ENCODE peak calls at places on chromosomes 11 and 22, in six cellular contexts. P is mammary epithelial cell; G is dorsolateral prefrontal cortex; U is stimulated activated CD8-positive, alpha-beta memory T cell treated with anti-CD3 and anti-CD28 coated beads, Interleukin-7, amount 100 ng/mL, for 4 hours; E is stimulated activated CD4-positive, alpha-beta T cell treated with anti-CD3 and anti-CD28 coated beads, Interleukin-1b, Interleukin-23, amount 100 ng/mL, for 1 hour; Y is RCC 7860. A is an unnamed sample.

GRCh38 chr11:121486054-121486453 is 33.3 kb upstream of the SORL1-AS1 start:
- DNase-seq in P (no peak), G (no peak), U (no peak), E (no peak), Y (no peak), A (no peak)

GRCh38 chr22:46812786-46813185 is 50.3 kb downstream of the TBC1D22A start:
- DNase-seq in P (no peak), G (no peak), U (no peak), E (no peak), Y (no peak), A (no peak)

GRCh38 chr22:47062126-47062525 is 299.7 kb downstream of the TBC1D22A start:
- DNase-seq in P (no peak), G (no peak), U (no peak), E (no peak), Y (no peak), A (no peak)

GRCh38 chr11:44589301-44589700 is 23.8 kb downstream of the CD82 start:
- DNase-seq in P (no peak), G (no peak), U (no peak), E (no peak), Y (peak), A (peak)

GRCh38 chr22:39907035-39907434 is 6.2 kb downstream of the GRAP2 start:
- DNase-seq in P (no peak), G (no peak), U (no peak), E (no peak), Y (no peak), A (no peak)

GRCh38 chr22:28570697-28571373 is 108.8 kb downstream of the TTC28 start:
- DNase-seq in P (no peak), G (no peak), U (no peak), E (no peak), Y (no peak), A (no peak)

GRCh38 chr11:70063555-70063954 is 14.6 kb upstream of the ANO1 start:
- DNase-seq in P (peak), G (no peak), U (no peak), E (no peak), Y (no peak), A (no peak)

GRCh38 chr11:20668844-20669832 is at the start of gene NELL1:
- DNase-seq in P (peak), G (peak), U (no peak), E (no peak), Y (no peak), A (no peak)

GRCh38 chr11:57903441-57904123 is 120.1 kb upstream of the OR9Q1 start:
- DNase-seq in P (peak), G (peak), U (peak), E (peak), Y (peak), A (no peak)

GRCh38 chr11:88250566-88251080 is 75.4 kb upstream of the RAB38 start:
- DNase-seq in P (no peak), G (no peak), U (no peak), E (no peak), Y (no peak), A (no peak)

GRCh38 chr22:21779444-21779843 is 43.9 kb upstream of the YPEL1 start:
- DNase-seq in P (no peak), G (no peak), U (no peak), E (no peak), Y (no peak), A (no peak)

GRCh38 chr11:102279641-102280170 is 37.6 kb upstream of the BIRC3 start:
- DNase-seq in P (peak), G (no peak), U (no peak), E (no peak), Y (no peak), A (peak)

GRCh38 chr11:103257360-103257759 is 148.1 kb downstream of the DYNC2H1 start:
- DNase-seq in P (no peak), G (no peak), U (no peak), E (no peak), Y (peak), A (no peak)

GRCh38 chr11:28528217-28528616 is 420.0 kb downstream of the METTL15 start:
- DNase-seq in P (no peak), G (no peak), U (no peak), E (no peak), Y (no peak), A (peak)

GRCh38 chr22:17884084-17884483 is 109.8 kb upstream of the BID start:
- DNase-seq in P (peak), G (no peak), U (no peak), E (no peak), Y (no peak), A (no peak)

GRCh38 chr11:102254047-102254446 is 63.2 kb upstream of the BIRC3 start:
- DNase-seq in P (no peak), G (no peak), U (no peak), E (no peak), Y (no peak), A (no peak)

GRCh38 chr22:39174498-39175120 is 22.1 kb upstream of the CBX7 start:
- DNase-seq in P (peak), G (no peak), U (peak), E (no peak), Y (peak), A (no peak)